ENCODE peak calls at places on chromosomes 7 and 10, in five cellular contexts. P, D, L, V and Q are unnamed samples.
A peak's percentile ranks its signal among the peaks of the same experiment; 100 is the strongest.

GRCh38 chr10:25105262-25105661 is 69.5 kb upstream of the GPR158 start:
- DNase-seq in V (no peak), P (no peak), L (no peak), D (no peak), Q (no peak)

GRCh38 chr7:73611017-73611555 is 13.2 kb downstream of the MLXIPL start:
- DNase-seq in D (no peak), L (no peak), P (no peak), V (no peak), Q (no peak)

GRCh38 chr10:132418520-132419416 is 21.8 kb downstream of the PWWP2B start:
- DNase-seq in P (peak; percentile 86), L (peak; percentile 49), D (peak; percentile 22), V (peak; percentile 71), Q (peak; percentile 91)

GRCh38 chr7:69757990-69758430 is 159.7 kb downstream of the AUTS2 start:
- DNase-seq in L (no peak), P (no peak), D (peak; percentile 69), V (no peak), Q (no peak)

GRCh38 chr10:120480065-120480600 is 23.1 kb downstream of the PLPP4 start:
- DNase-seq in D (no peak), P (no peak), V (no peak), L (peak; percentile 31), Q (no peak)

GRCh38 chr10:77350711-77351119 is 286.9 kb downstream of the KCNMA1 start:
- DNase-seq in D (peak; percentile 99), P (peak; percentile 83), L (peak; percentile 19), V (peak; percentile 94), Q (peak; percentile 51)

GRCh38 chr7:22094413-22095304 is 149.0 kb upstream of the CDCA7L start:
- DNase-seq in D (no peak), V (no peak), L (no peak), P (no peak), Q (no peak)

GRCh38 chr10:43264987-43265798 is 1.7 kb downstream of the RASGEF1A start:
- DNase-seq in P (peak; percentile 16), V (no peak), D (no peak), L (peak; percentile 31), Q (no peak)

GRCh38 chr10:5488272-5489161 is 10.9 kb downstream of the CALML5 start:
- DNase-seq in L (no peak), P (no peak), V (no peak), D (no peak), Q (peak; percentile 91)

GRCh38 chr10:42960491-42961155 is 116.2 kb upstream of the RET start:
- DNase-seq in V (peak; percentile 11), L (no peak), D (peak; percentile 8), P (peak; percentile 18), Q (no peak)

GRCh38 chr7:5667391-5667790 is 114.1 kb downstream of the RNF216 start:
- DNase-seq in L (peak; percentile 85), P (no peak), V (no peak), D (no peak), Q (no peak)

DNA sequence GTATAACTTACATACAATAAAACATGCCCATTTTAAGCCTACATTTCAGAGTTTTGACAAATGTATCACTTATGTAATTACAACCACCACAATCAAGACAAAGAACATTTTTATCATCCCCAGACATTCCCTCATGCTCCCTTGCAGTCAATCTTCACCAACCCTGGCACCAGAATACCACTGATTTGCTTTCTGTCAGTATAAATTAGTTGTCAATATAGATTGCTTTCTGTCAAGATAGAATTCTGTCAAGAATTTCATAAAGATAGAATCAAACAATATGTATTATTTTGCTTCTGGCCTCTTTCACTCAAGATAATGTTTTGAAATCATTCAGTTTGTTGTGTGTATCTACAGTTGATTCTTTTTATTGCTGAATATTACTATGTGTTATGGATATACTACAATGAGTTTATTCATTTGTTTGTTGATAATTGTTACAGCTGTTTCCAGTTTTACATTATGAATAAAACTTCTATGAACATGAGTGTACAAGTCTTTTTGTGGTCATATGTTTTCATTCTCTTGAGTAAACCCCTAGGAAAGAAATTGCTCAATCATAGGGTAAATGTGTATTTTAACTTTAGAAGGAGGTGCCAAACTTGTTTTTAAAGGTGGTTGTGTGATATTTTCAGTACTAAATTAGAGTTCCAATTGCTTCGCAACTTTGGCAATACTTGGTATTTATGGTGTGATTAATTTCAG is 56.9 kb downstream of the IFIT5 start:
- DNase-seq in L (no peak), P (no peak), D (peak; percentile 83), V (no peak), Q (no peak)
- H3K4me3 ChIP-seq in L (no peak overlapping the region), P (no peak overlapping the region), D (no peak overlapping the region), V (no peak overlapping the region), Q (no peak overlapping the region)

DNA sequence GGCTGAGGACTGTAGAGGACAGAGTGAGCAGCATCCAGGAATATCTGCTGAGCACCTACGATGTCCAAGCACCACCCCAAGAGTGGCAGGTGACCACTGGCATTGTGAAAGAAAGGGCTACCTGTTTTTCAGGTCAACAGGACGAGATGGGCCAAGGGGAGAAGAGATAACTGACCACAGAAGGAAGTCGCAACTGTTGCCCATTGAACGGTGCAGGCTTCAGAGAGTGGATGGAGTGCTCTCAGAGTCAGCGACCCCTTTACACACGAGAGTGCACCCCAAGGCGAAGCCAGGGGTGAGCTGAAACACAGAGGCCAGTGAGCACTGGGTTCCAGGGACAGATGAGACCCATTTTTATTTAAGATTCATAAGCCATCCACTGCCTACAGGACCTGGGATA is 42.3 kb downstream of the HIPK2 start:
- DNase-seq in V (no peak), D (no peak), L (no peak), P (no peak), Q (no peak)
- H3K4me1 ChIP-seq in V (peaks cover 76% of the 10 kb centered on the region), D (peaks cover 35% of the 10 kb centered on the region), L (peaks cover 49% of the 10 kb centered on the region), P (peaks cover 54% of the 10 kb centered on the region), Q (peaks cover 36% of the 10 kb centered on the region)

GRCh38 chr10:91782539-91782938 is 15.7 kb upstream of the TNKS2 start:
- DNase-seq in P (no peak), V (no peak), D (no peak), L (no peak), Q (no peak)

GRCh38 chr10:91788527-91788926 is 9.7 kb upstream of the TNKS2 start:
- DNase-seq in P (no peak), V (no peak), L (no peak), D (no peak), Q (no peak)

GRCh38 chr10:91787810-91788209 is 10.4 kb upstream of the TNKS2 start:
- DNase-seq in L (no peak), P (no peak), V (no peak), D (no peak), Q (no peak)

GRCh38 chr10:91785851-91786250 is 12.4 kb upstream of the TNKS2 start:
- DNase-seq in V (no peak), P (no peak), L (no peak), D (no peak), Q (no peak)

GRCh38 chr10:91787258-91787657 is 11.0 kb upstream of the TNKS2 start:
- DNase-seq in P (no peak), D (no peak), V (no peak), L (no peak), Q (no peak)
- TF ChIP-seq CTCF in P (no peak), D (no peak), V (no peak), L (no peak), Q (no peak)

GRCh38 chr10:102281103-102281502 is 35.8 kb downstream of the GBF1 start:
- DNase-seq in D (peak; percentile 34), P (no peak), L (peak; percentile 36), V (no peak), Q (no peak)
- H3K4me3 ChIP-seq in D (peak overlapping the region; percentile 27), P (no peak overlapping the region), L (peak overlapping the region; percentile 18), V (no peak overlapping the region), Q (no peak overlapping the region)